ENCODE peak calls at places on chromosomes 5 and 9, in eight cellular contexts. Q is RWPE1; Z is ELR; C is anterior cingulate cortex; O is HS-5; Y is CD4-positive, alpha-beta memory T cell; K is hippocampal formation; H is posterior vena cava. N is an unnamed sample.

GRCh38 chr9:112846528-112847488 is 43.9 kb downstream of the SLC46A2 start:
- DNase-seq in Q (no peak), Z (peak), C (no peak), O (no peak), Y (no peak), K (no peak), H (no peak), N (no peak)

GRCh38 chr9:101791938-101792337 is 53.5 kb upstream of the GRIN3A start:
- DNase-seq in Q (peak), Z (peak), C (peak), O (peak), Y (no peak), K (peak), H (no peak), N (no peak)

GRCh38 chr9:94909250-94909894 is 182.9 kb downstream of the AOPEP start:
- DNase-seq in Q (no peak), Z (peak), C (no peak), O (no peak), Y (no peak), K (no peak), H (no peak), N (no peak)

GRCh38 chr5:31470608-31471007 is 61.3 kb downstream of the DROSHA start:
- DNase-seq in Q (no peak), Z (peak), C (no peak), O (no peak), Y (no peak), K (no peak), H (peak), N (peak)

GRCh38 chr9:107738789-107739188 is 249.2 kb upstream of the KLF4 start:
- DNase-seq in Q (no peak), Z (peak), C (no peak), O (no peak), Y (no peak), K (no peak), H (no peak), N (peak)

GRCh38 chr5:112693301-112693700 is 44.4 kb upstream of the APC start:
- DNase-seq in Q (no peak), Z (no peak), C (no peak), O (no peak), Y (no peak), K (no peak), H (no peak), N (no peak)

GRCh38 chr5:172223901-172224873 is 30.2 kb downstream of the EFCAB9 start:
- DNase-seq in Q (no peak), Z (no peak), C (no peak), O (no peak), Y (no peak), K (no peak), H (no peak), N (no peak)

GRCh38 chr9:111572945-111573604 is 26.4 kb downstream of the PTGR1 start:
- DNase-seq in Q (no peak), Z (no peak), C (no peak), O (no peak), Y (no peak), K (no peak), H (no peak), N (no peak)

GRCh38 chr5:174690256-174690655 is 34.1 kb upstream of the MSX2 start:
- DNase-seq in Q (no peak), Z (peak), C (no peak), O (no peak), Y (no peak), K (no peak), H (no peak), N (no peak)

GRCh38 chr9:37678789-37679273 is 28.1 kb downstream of the FRMPD1 start:
- DNase-seq in Q (no peak), Z (peak), C (no peak), O (no peak), Y (no peak), K (no peak), H (no peak), N (no peak)

GRCh38 chr5:169746147-169746694 is 109.1 kb downstream of the DOCK2 start:
- DNase-seq in Q (no peak), Z (no peak), C (no peak), O (no peak), Y (no peak), K (no peak), H (no peak), N (no peak)

GRCh38 chr9:21030389-21031035 is 928 bp downstream of the HACD4 start:
- DNase-seq in Q (peak), Z (peak), C (no peak), O (no peak), Y (peak), K (no peak), H (no peak), N (peak)

GRCh38 chr5:170554566-170555267 is 50.9 kb downstream of the KCNIP1 start:
- DNase-seq in Q (no peak), Z (peak), C (no peak), O (no peak), Y (no peak), K (no peak), H (no peak), N (no peak)

GRCh38 chr9:110579763-110580255 is 268 bp upstream of the SVEP1 start:
- DNase-seq in Q (peak), Z (peak), C (no peak), O (peak), Y (no peak), K (peak), H (no peak), N (peak)

GRCh38 chr9:86721843-86722705 is 225.2 kb downstream of the GAS1 start:
- DNase-seq in Q (peak), Z (peak), C (no peak), O (peak), Y (no peak), K (no peak), H (no peak), N (peak)

GRCh38 chr5:132456553-132457361 is 33.8 kb downstream of the IRF1 start:
- DNase-seq in Q (no peak), Z (peak), C (no peak), O (no peak), Y (peak), K (no peak), H (peak), N (no peak)